ENCODE peak calls at places on chromosomes 12 and 14, in ten cellular contexts. H is left kidney, C is aorta, X is cardiac fibroblast, E is osteocyte, M is NCI-H1092 treated with DMSO at 0.1 percent for 48 hours, J is left ventricle myocardium inferior, K is midbrain, Y is HEK293T, R is non-pigmented ciliary epithelial cell. S is an unnamed sample.

GRCh38 chr12:71760471-71760870 is 5.8 kb downstream of the RAB21 start:
- DNase-seq in J (no peak), E (no peak), R (no peak), K (no peak), C (no peak), X (no peak), H (no peak), M (no peak), Y (no peak), S (no peak)

GRCh38 chr12:104453133-104453532 is 3.6 kb upstream of the CHST11 start:
- DNase-seq in J (no peak), E (no peak), C (no peak), Y (no peak), K (no peak), M (no peak), H (no peak), X (no peak), R (no peak), S (no peak)

GRCh38 chr12:1173806-1174617 is 183.0 kb downstream of the ERC1 start:
- DNase-seq in Y (no peak), C (no peak), X (no peak), R (no peak), M (peak; percentile 60), K (no peak), E (no peak), J (no peak), H (no peak), S (no peak)

GRCh38 chr12:26128180-26128579 is 3.3 kb upstream of the BHLHE41 start:
- DNase-seq in X (no peak), C (no peak), K (no peak), M (no peak), R (no peak), J (no peak), Y (no peak), E (no peak), H (no peak), S (no peak)

GRCh38 chr12:125677829-125678228 is 612.6 kb downstream of the AACS start:
- DNase-seq in E (no peak), C (no peak), Y (no peak), K (no peak), H (no peak), M (no peak), X (no peak), R (no peak), J (no peak), S (no peak)

GRCh38 chr14:95507701-95508103 is 8.7 kb downstream of the SYNE3 start:
- DNase-seq in H (no peak), J (no peak), C (peak; percentile 69), E (no peak), Y (no peak), R (no peak), X (peak; percentile 68), K (no peak), M (no peak), S (peak; percentile 62)

GRCh38 chr12:52871291-52871961 is 22.6 kb upstream of the KRT78 start:
- DNase-seq in R (no peak), H (peak; percentile 26), J (no peak), Y (no peak), C (peak; percentile 63), X (peak; percentile 89), M (no peak), E (peak; percentile 88), K (no peak), S (peak; percentile 37)

GRCh38 chr12:117513353-117513752 is 151.9 kb upstream of the NOS1 start:
- DNase-seq in K (no peak), E (no peak), Y (no peak), H (no peak), M (peak; percentile 14), J (peak; percentile 22), C (no peak), X (no peak), R (no peak), S (no peak)

GRCh38 chr12:4445156-4446020 is at the start of gene FGF6:
- DNase-seq in Y (no peak), R (no peak), H (peak; percentile 70), K (no peak), M (no peak), E (peak; percentile 76), C (no peak), X (no peak), J (no peak), S (no peak)

GRCh38 chr14:35355981-35356839 is 48.3 kb downstream of the NFKBIA start:
- DNase-seq in M (no peak), R (peak; percentile 35), K (no peak), Y (no peak), C (peak; percentile 14), E (no peak), X (peak; percentile 78), H (no peak), J (no peak), S (no peak)

GRCh38 chr14:45145214-45145613 is 9.5 kb downstream of the FANCM start:
- DNase-seq in Y (no peak), J (no peak), K (no peak), H (no peak), E (no peak), R (no peak), C (no peak), X (no peak), M (no peak), S (no peak)

GRCh38 chr12:87216436-87216835 is 812.8 kb downstream of the C12orf50 start:
- DNase-seq in R (no peak), X (peak; percentile 66), E (no peak), H (no peak), M (no peak), C (no peak), Y (no peak), J (no peak), K (no peak), S (no peak)

GRCh38 chr14:106442857-106443256 is 916.5 kb downstream of the TMEM121 start:
- DNase-seq in X (no peak), R (no peak), E (no peak), J (no peak), M (no peak), C (no peak), H (no peak), Y (peak; percentile 7), K (no peak), S (no peak)

GRCh38 chr12:131726-132465 is 65.3 kb downstream of the IQSEC3 start:
- DNase-seq in C (no peak), Y (no peak), R (no peak), J (no peak), H (no peak), M (no peak), K (no peak), X (no peak), E (no peak), S (peak; percentile 19)

GRCh38 chr14:69480136-69480535 is 4.4 kb upstream of the PLEKHD1 start:
- DNase-seq in J (no peak), C (no peak), X (no peak), M (no peak), R (no peak), Y (no peak), H (no peak), E (no peak), K (no peak), S (no peak)

GRCh38 chr12:102896067-102896466 is 21.0 kb downstream of the PAH start:
- DNase-seq in X (no peak), E (no peak), R (no peak), J (no peak), M (no peak), H (no peak), C (no peak), Y (no peak), K (no peak), S (no peak)

GRCh38 chr14:61566537-61567225 is 128.6 kb upstream of the HIF1A start:
- DNase-seq in E (no peak), R (no peak), C (no peak), X (peak; percentile 84), H (no peak), K (no peak), Y (no peak), J (no peak), M (no peak), S (no peak)

GRCh38 chr12:115035536-115036107 is 351.6 kb upstream of the TBX3 start:
- DNase-seq in M (no peak), C (no peak), K (no peak), R (no peak), X (no peak), E (no peak), H (peak; percentile 19), J (peak; percentile 16), Y (no peak), S (no peak)

GRCh38 chr14:50631408-50631821 is 36.7 kb downstream of the SAV1 start:
- DNase-seq in H (no peak), K (no peak), E (no peak), Y (no peak), X (no peak), C (no peak), J (no peak), R (no peak), M (no peak), S (no peak)

GRCh38 chr12:81819991-81820633 is 61.0 kb upstream of the PPFIA2 start:
- DNase-seq in E (no peak), M (no peak), Y (no peak), C (no peak), K (no peak), R (no peak), X (peak; percentile 18), J (no peak), H (no peak), S (no peak)

GRCh38 chr12:6573001-6573400 is 4.9 kb upstream of the NOP2 start:
- DNase-seq in J (no peak), Y (no peak), X (no peak), H (no peak), R (no peak), K (no peak), C (no peak), M (no peak), E (no peak), S (no peak)

GRCh38 chr14:50040401-50040775 is 76.0 kb downstream of the VCPKMT start:
- DNase-seq in H (no peak), R (no peak), E (no peak), K (no peak), J (no peak), M (no peak), Y (no peak), C (no peak), X (peak; percentile 85), S (no peak)

GRCh38 chr12:132238487-132239248 is 90.7 kb downstream of the GALNT9 start:
- DNase-seq in M (no peak), K (no peak), Y (peak; percentile 44), H (peak; percentile 73), E (no peak), C (peak; percentile 41), R (no peak), J (no peak), X (no peak), S (peak; percentile 44)

GRCh38 chr12:76360316-76360715 is 12.1 kb upstream of the BBS10 start:
- DNase-seq in C (no peak), K (no peak), X (no peak), M (no peak), H (no peak), J (no peak), Y (no peak), E (no peak), R (no peak), S (peak; percentile 37)

GRCh38 chr14:79225815-79226214 is 985.5 kb downstream of the DIO2 start:
- DNase-seq in M (no peak), Y (no peak), J (no peak), R (no peak), X (no peak), E (no peak), K (no peak), H (no peak), C (no peak), S (no peak)

GRCh38 chr14:26370118-26370517 is 227.7 kb downstream of the NOVA1 start:
- DNase-seq in E (no peak), X (no peak), R (no peak), J (no peak), K (no peak), H (peak; percentile 80), Y (no peak), C (no peak), M (peak; percentile 16), S (no peak)

GRCh38 chr12:71551529-71551928 is 111.9 kb downstream of the LGR5 start:
- DNase-seq in K (peak; percentile 63), H (peak; percentile 45), C (no peak), X (peak; percentile 40), M (peak; percentile 8), E (no peak), Y (peak; percentile 14), R (peak; percentile 4), J (no peak), S (no peak)

GRCh38 chr14:92481386-92481785 is 32.2 kb upstream of the RIN3 start:
- DNase-seq in Y (no peak), E (peak; percentile 17), H (no peak), X (peak; percentile 41), R (no peak), K (no peak), C (no peak), J (no peak), M (no peak), S (no peak)